ENCODE peak calls at places on chromosome 20, in nine cellular contexts. J is activated T-helper 2 cell treated with anti-CD3 and anti-CD28 coated beads, Interferon-gamma antibody, Interleukin-2, Interleukin-4, amounts not matched to agents 10 μg/mL and 5 μg/mL and 100 μg/mL, durations not matched to agents 14 hours and 24 hours and 36 hours; X is cardiac fibroblast; S is lower leg skin; B is effector memory CD8-positive, alpha-beta T cell; M is amniotic stem cell; H is caudate nucleus; D is B cell; C is anterior cingulate cortex. Z is an unnamed sample.

GRCh38 chr20:2151805-2152727 is 50.4 kb downstream of the STK35 start:
- DNase-seq in J (no peak), X (peak), S (no peak), B (no peak), M (no peak), H (no peak), D (no peak), C (no peak), Z (no peak)

GRCh38 chr20:3738109-3739053 is 5.9 kb downstream of the HSPA12B start:
- DNase-seq in J (no peak), X (peak), S (no peak), B (no peak), M (no peak), H (no peak), D (no peak), C (no peak), Z (no peak)

GRCh38 chr20:37492096-37492625 is 28.9 kb upstream of the NNAT start:
- DNase-seq in J (no peak), X (no peak), S (no peak), B (no peak), M (no peak), H (no peak), D (no peak), C (no peak), Z (no peak)

GRCh38 chr20:38649275-38649891 is 47.8 kb downstream of the ARHGAP40 start:
- DNase-seq in J (no peak), X (peak), S (no peak), B (no peak), M (peak), H (no peak), D (no peak), C (peak), Z (no peak)

GRCh38 chr20:37615507-37616425 is 78.1 kb upstream of the CTNNBL1 start:
- DNase-seq in J (peak), X (peak), S (peak), B (peak), M (no peak), H (no peak), D (peak), C (no peak), Z (peak)

GRCh38 chr20:39124064-39124463 is 161.9 kb downstream of the DHX35 start:
- DNase-seq in J (no peak), X (no peak), S (no peak), B (no peak), M (no peak), H (no peak), D (no peak), C (no peak), Z (no peak)

GRCh38 chr20:11051146-11051545 is 377.3 kb upstream of the JAG1 start:
- DNase-seq in J (no peak), X (peak), S (no peak), B (no peak), M (no peak), H (no peak), D (no peak), C (no peak), Z (no peak)

GRCh38 chr20:49595811-49596545 is 28.0 kb upstream of the PTGIS start:
- DNase-seq in J (peak), X (peak), S (no peak), B (no peak), M (no peak), H (no peak), D (no peak), C (no peak), Z (no peak)

GRCh38 chr20:23637282-23638221 is at the start of gene CST3:
- DNase-seq in J (no peak), X (peak), S (peak), B (no peak), M (peak), H (peak), D (no peak), C (peak), Z (peak)

Z was measured in GDM1.